ENCODE peak calls at places on chromosomes 1 and 21, in six cellular contexts. H is CD8-positive, alpha-beta T cell; N is lower lobe of right lung; O is PC-3; J is GM23248; B is adrenal gland. E is an unnamed sample. For H3K4me1, the result is how much of the 10 kb centered on the place peaks cover.

GRCh38 chr1:151841141-151841540 is 1.5 kb upstream of the C2CD4D start:
- DNase-seq in N (no peak), H (no peak), B (no peak), O (peak), J (peak), E (no peak)

GRCh38 chr1:237759371-237759770 is 131.4 kb downstream of the ZP4 start:
- DNase-seq in B (no peak), O (peak), N (no peak), J (no peak), H (no peak), E (no peak)

GRCh38 chr1:30216602-30217001 is 506.8 kb downstream of the MATN1 start:
- DNase-seq in O (no peak), N (no peak), H (no peak), B (no peak), J (no peak), E (no peak)

GRCh38 chr1:26278303-26278702 is 1.6 kb upstream of the SH3BGRL3 start:
- DNase-seq in B (no peak), H (no peak), J (peak), O (peak), N (peak), E (no peak)

GRCh38 chr1:205840524-205840923 is 9.4 kb downstream of the PM20D1 start:
- DNase-seq in J (no peak), H (no peak), N (no peak), O (no peak), B (no peak), E (no peak)

GRCh38 chr1:77671836-77672235 is 10.6 kb downstream of the ZZZ3 start:
- DNase-seq in B (no peak), H (no peak), O (peak), J (peak), N (no peak), E (no peak)

GRCh38 chr1:87024936-87025537 is 110.6 kb downstream of the HS2ST1 start:
- DNase-seq in O (peak), N (no peak), B (no peak), J (peak), H (no peak), E (no peak)

GRCh38 chr1:234525156-234525774 is 46.3 kb upstream of the TARBP1 start:
- DNase-seq in N (no peak), B (no peak), H (no peak), O (no peak), J (no peak), E (no peak)

GRCh38 chr1:84289169-84289785 is 12.2 kb upstream of the SAMD13 start:
- DNase-seq in B (no peak), O (no peak), N (no peak), J (no peak), H (no peak), E (no peak)

GRCh38 chr1:6485937-6486250 is 5.6 kb downstream of the PLEKHG5 start:
- DNase-seq in H (no peak), J (no peak), O (no peak), B (no peak), N (no peak), E (no peak)

GRCh38 chr1:62790716-62791115 is 6.8 kb downstream of the ATG4C start:
- DNase-seq in O (no peak), N (no peak), J (no peak), H (no peak), B (no peak), E (no peak)

GRCh38 chr1:245086389-245086969 is 68.3 kb upstream of the KIF26B start:
- DNase-seq in B (no peak), N (no peak), O (no peak), H (no peak), J (peak), E (no peak)

GRCh38 chr1:168430348-168430747 is 113.4 kb downstream of the XCL2 start:
- DNase-seq in O (no peak), B (no peak), J (no peak), N (no peak), H (no peak), E (no peak)

GRCh38 chr1:242890211-242890741 is 364.8 kb downstream of the CEP170 start:
- DNase-seq in N (no peak), J (peak), B (peak), H (no peak), O (peak), E (no peak)

GRCh38 chr1:11157867-11158266 is 31.3 kb upstream of the ANGPTL7 start:
- DNase-seq in O (no peak), H (no peak), J (peak), N (no peak), B (no peak), E (peak)

GRCh38 chr21:31449912-31450535 is 106.0 kb upstream of the TIAM1 start:
- DNase-seq in O (no peak), N (no peak), J (no peak), H (no peak), B (no peak), E (no peak)

GRCh38 chr1:209048961-209049669 is 534.4 kb upstream of the CAMK1G start:
- DNase-seq in H (no peak), B (no peak), J (peak), O (peak), N (no peak), E (no peak)

GRCh38 chr1:12603224-12603623 is 14.8 kb downstream of the DHRS3 start:
- DNase-seq in O (no peak), N (no peak), J (no peak), H (no peak), B (no peak), E (no peak)

GRCh38 chr1:178501705-178502329 is 5.1 kb upstream of the CLEC20A start:
- DNase-seq in J (peak), O (peak), H (peak), B (peak), N (peak), E (peak)

GRCh38 chr1:18710002-18710401 is 79.4 kb downstream of the PAX7 start:
- DNase-seq in O (no peak), N (no peak), B (no peak), H (no peak), J (no peak), E (no peak)

GRCh38 chr1:91244737-91245136 is 159.9 kb downstream of the HFM1 start:
- DNase-seq in B (no peak), N (no peak), J (no peak), O (no peak), H (no peak), E (no peak)

GRCh38 chr1:202160377-202160940 is at the start of gene PTPN7:
- DNase-seq in J (no peak), H (peak), O (no peak), N (peak), B (no peak), E (no peak)

DNA sequence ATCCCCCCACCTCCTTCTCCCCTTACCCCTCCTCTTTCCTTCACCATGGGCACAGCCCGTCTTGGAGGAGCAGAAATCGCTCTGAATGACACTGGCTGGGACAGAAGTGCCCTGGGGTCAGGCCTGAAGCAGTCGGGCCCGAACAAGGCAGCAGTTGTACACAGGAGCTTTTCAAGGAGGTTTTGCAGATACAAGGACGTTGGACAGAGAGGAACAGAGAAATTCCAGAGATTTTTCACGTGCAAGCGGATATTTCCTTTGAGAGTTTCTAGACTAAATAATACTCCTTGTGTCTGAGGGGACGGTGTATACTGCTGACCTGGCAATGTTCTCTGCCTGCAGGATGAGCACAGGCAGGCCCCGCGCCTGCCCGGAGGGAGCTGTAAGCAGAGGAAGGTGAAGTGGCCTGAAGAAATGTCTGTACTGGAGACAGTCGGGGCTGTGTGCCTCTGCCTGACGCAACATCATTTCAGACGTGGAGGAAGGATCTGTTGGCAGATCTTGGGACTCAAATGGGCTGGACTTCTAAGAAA is 95.3 kb upstream of the SLC25A33 start:
- DNase-seq in J (no peak), B (peak), H (no peak), N (no peak), O (no peak), E (no peak)
- H3K4me1 ChIP-seq in J (under half), B (under half), H (under half), N (under half), O (under half), E (under half)

DNA sequence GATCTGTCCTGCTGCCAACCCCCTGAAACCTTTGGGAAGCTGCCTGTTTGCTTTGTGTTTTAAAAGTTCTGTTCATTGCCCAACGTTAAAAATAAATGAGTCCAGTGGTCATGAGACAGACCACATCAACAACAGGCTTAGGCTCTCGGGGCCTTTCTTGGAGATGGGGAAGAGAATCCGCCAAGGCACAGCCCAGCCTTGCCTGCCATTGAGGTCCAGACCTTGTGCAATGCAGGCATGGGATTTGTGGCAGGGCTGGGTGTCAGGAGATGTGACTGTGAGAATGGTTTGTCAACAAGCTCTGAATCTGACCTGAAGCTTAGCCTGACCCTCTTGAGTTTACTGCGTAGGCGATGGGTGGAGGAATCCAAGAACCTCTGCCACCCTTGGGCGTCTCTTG is 4.2 kb downstream of the SPSB1 start:
- DNase-seq in J (no peak), N (no peak), H (no peak), O (no peak), B (no peak), E (no peak)
- H3K4me1 ChIP-seq in J (under half), N (under half), H (under half), O (under half), B (under half), E (under half)

GRCh38 chr1:204410764-204411450 is 710 bp downstream of the PPP1R15B start:
- DNase-seq in O (peak), J (peak), B (peak), N (peak), H (peak), E (peak)
- H3K4me1 ChIP-seq in O (under half), J (under half), B (under half), N (under half), H (under half), E (under half)

DNA sequence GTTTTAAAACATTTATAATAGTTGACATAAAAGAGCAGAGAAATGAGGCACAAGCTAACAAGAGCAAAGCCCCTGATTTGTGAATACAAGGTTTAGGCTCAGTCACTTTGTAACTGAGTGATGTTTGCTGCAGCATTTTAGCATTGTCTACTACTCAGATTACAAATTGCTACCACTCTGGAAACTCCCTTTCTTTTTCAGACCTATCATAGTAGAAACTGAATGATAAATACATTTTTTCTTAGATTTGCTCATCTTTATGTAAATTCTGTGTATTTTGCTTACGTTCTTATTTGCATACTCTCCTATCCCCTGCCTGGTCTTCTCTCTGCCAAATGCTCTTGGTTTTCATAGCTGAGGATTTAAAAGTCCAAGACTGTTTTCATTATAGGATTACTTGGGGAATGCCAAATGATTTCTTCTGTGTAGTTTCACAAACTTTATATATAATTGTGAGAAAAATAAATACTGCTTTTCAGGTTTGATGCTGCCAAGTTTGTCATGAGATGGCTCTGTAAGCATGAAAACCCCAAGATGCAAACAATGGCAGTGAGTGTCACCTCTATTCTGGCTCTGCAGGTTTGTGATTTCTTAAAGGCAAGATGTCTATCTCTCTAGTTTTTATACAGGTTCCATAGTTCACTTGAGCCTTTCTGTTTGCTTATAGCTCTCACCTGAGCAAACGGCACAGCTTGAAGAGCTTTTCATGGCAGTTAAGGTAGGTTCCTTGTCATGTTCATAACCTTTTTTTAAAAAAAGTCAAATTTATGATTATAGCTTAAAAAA is 24.7 kb downstream of the ZYG11A start:
- DNase-seq in H (no peak), O (peak), B (no peak), N (no peak), J (no peak), E (no peak)
- H3K4me1 ChIP-seq in H (under half), O (under half), B (under half), N (under half), J (under half), E (under half)

GRCh38 chr1:23555225-23555801 is 4.0 kb downstream of the ID3 start:
- DNase-seq in J (no peak), H (no peak), O (no peak), B (no peak), N (no peak), E (no peak)

GRCh38 chr1:23555949-23556640 is 3.2 kb downstream of the ID3 start:
- DNase-seq in N (no peak), B (peak), H (no peak), J (peak), O (peak), E (no peak)

GRCh38 chr1:23553206-23553895 is 6.0 kb downstream of the ID3 start:
- DNase-seq in H (no peak), N (no peak), J (peak), B (no peak), O (no peak), E (no peak)

GRCh38 chr1:23554481-23555224 is 4.6 kb downstream of the ID3 start:
- DNase-seq in N (peak), B (peak), H (peak), J (peak), O (peak), E (peak)

GRCh38 chr1:23553896-23554480 is 5.3 kb downstream of the ID3 start:
- DNase-seq in H (no peak), B (no peak), O (no peak), N (no peak), J (no peak), E (no peak)
- H3K4me1 ChIP-seq in H (under half), B (under half), O (under half), N (under half), J (under half), E (under half)

GRCh38 chr1:28902738-28903137 is 11.6 kb upstream of the EPB41 start:
- DNase-seq in B (no peak), J (no peak), N (no peak), O (no peak), H (no peak), E (no peak)
- H3K4me1 ChIP-seq in B (under half), J (under half), N (under half), O (under half), H (under half), E (under half)

GRCh38 chr1:225814381-225814780 is 4.5 kb downstream of the EPHX1 start:
- DNase-seq in J (no peak), H (no peak), O (no peak), B (peak), N (no peak), E (no peak)
- H3K4me1 ChIP-seq in J (half or more), H (under half), O (under half), B (half or more), N (half or more), E (under half)

DNA sequence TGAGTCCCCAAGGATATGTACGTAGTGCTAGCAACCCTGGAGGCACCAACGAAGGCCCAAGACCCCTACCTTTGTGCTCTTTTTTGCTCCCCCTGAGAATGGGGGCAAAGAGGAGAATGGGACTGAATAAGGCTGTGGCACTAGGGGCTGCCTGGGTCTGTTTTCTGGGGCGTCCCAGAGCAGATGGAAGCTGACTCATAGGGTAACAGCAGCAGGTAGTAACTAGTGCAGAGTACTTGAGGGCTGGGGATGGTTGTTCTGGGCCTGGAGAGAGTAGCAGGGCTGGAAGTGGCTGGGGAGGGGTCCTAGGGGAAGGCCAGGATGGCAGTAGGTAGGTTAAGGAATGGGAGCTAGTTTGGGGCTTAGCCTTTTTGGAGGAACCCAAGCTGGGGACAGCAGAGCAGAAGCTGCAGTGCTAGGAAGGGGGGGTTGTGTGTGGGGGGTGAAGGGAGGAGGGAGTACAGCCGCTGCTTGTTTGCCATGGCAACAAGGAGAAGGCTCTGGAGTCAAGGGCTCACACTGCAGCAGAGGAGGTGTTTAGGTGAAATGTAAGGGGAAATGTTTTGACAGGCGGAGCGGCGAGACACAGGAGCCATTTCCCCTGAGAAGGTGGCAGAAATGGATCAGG is 1.8 kb downstream of the NCDN start:
- DNase-seq in B (no peak), O (no peak), J (peak), N (no peak), H (no peak), E (no peak)
- H3K4me1 ChIP-seq in B (under half), O (under half), J (under half), N (under half), H (under half), E (under half)

GRCh38 chr1:162235261-162235780 is 141.3 kb downstream of the SPATA46 start:
- DNase-seq in B (peak), N (no peak), J (peak), H (no peak), O (no peak), E (no peak)
- H3K4me1 ChIP-seq in B (under half), N (under half), J (under half), H (under half), O (under half), E (under half)

GRCh38 chr1:61173118-61173517 is 90.8 kb downstream of the NFIA start:
- DNase-seq in B (peak), J (no peak), N (no peak), O (no peak), H (no peak), E (no peak)
- H3K4me1 ChIP-seq in B (under half), J (under half), N (under half), O (under half), H (under half), E (under half)

E was measured in uterus.